ENCODE peak calls at places on chromosomes 16 and 17, in six cellular contexts. A is iPS DF 19.7, S is esophagus muscularis mucosa, W is ELR, T is esophagus squamous epithelium, H is fibroblast of the conjunctiva. L is an unnamed sample.

GRCh38 chr16:14334366-14335105 is 263.4 kb downstream of the MRTFB start:
- DNase-seq in H (peak), A (no peak), S (no peak), W (no peak), T (no peak), L (no peak)

GRCh38 chr16:25256821-25257503 is 683 bp downstream of the ZKSCAN2 start:
- DNase-seq in W (peak), S (no peak), H (no peak), T (no peak), A (no peak), L (peak)

GRCh38 chr17:41654134-41654907 is 29.9 kb upstream of the KRT17 start:
- DNase-seq in W (no peak), T (no peak), S (no peak), H (no peak), A (no peak), L (no peak)

GRCh38 chr16:81623365-81624102 is 155.6 kb upstream of the PLCG2 start:
- DNase-seq in S (no peak), H (no peak), W (peak), A (no peak), T (no peak), L (no peak)

GRCh38 chr16:51508813-51509212 is 357.7 kb upstream of the SALL1 start:
- DNase-seq in S (no peak), T (no peak), H (peak), A (no peak), W (no peak), L (no peak)

GRCh38 chr16:30925646-30926332 is 2.4 kb downstream of the FBXL19 start:
- DNase-seq in H (no peak), T (no peak), S (no peak), A (no peak), W (no peak), L (no peak)

GRCh38 chr17:29179232-29180036 is 764 bp downstream of the MYO18A start:
- DNase-seq in W (peak), T (no peak), A (peak), S (no peak), H (no peak), L (no peak)

GRCh38 chr17:50476545-50477315 is 1.9 kb upstream of the RSAD1 start:
- DNase-seq in S (no peak), A (no peak), W (no peak), T (no peak), H (no peak), L (no peak)

GRCh38 chr17:12722282-12722681 is 56.6 kb downstream of the MYOCD start:
- DNase-seq in W (no peak), S (no peak), H (no peak), T (no peak), A (no peak), L (peak)

GRCh38 chr16:31167315-31167714 is 12.6 kb upstream of the FUS start:
- DNase-seq in S (no peak), W (no peak), A (no peak), T (no peak), H (no peak), L (no peak)

GRCh38 chr17:29112780-29113295 is 67.4 kb downstream of the MYO18A start:
- DNase-seq in S (no peak), H (peak), T (no peak), A (no peak), W (no peak), L (no peak)

GRCh38 chr16:13919330-13919682 is 648 bp upstream of the ERCC4 start:
- DNase-seq in T (no peak), W (peak), A (no peak), H (peak), S (no peak), L (no peak)

GRCh38 chr17:60757437-60757836 is 79.8 kb downstream of the BCAS3 start:
- DNase-seq in S (no peak), A (no peak), W (no peak), H (no peak), T (no peak), L (no peak)

GRCh38 chr17:8799001-8799850 is at the start of gene MFSD6L:
- DNase-seq in S (no peak), H (no peak), W (no peak), T (no peak), A (no peak), L (peak)

GRCh38 chr17:67183531-67183930 is 61.5 kb downstream of the HELZ start:
- DNase-seq in S (no peak), H (no peak), A (no peak), T (no peak), W (no peak), L (no peak)

GRCh38 chr17:22337467-22337866 is 645.1 kb downstream of the KCNJ18 start:
- DNase-seq in A (no peak), S (no peak), W (no peak), T (no peak), H (no peak), L (no peak)

GRCh38 chr17:30570596-30571265 is 93.5 kb downstream of the GOSR1 start:
- DNase-seq in S (no peak), A (no peak), H (no peak), W (no peak), T (no peak), L (no peak)

GRCh38 chr17:69473801-69474170 is 59.3 kb downstream of the MAP2K6 start:
- DNase-seq in H (peak), S (no peak), T (no peak), W (peak), A (no peak), L (no peak)

GRCh38 chr17:39618252-39618913 is 8.4 kb upstream of the PPP1R1B start:
- DNase-seq in S (no peak), H (no peak), A (no peak), W (peak), T (no peak), L (no peak)

GRCh38 chr17:79072544-79072943 is 2.1 kb upstream of the ENGASE start:
- DNase-seq in W (no peak), S (no peak), A (no peak), T (no peak), H (no peak), L (no peak)